ENCODE peak calls at places on chromosomes 11 and 22, in eight cellular contexts. F is body of pancreas, Z is endothelial cell of umbilical vein, R is H1, I is ovary, K is tibial nerve, S is stomach, H is HCT116. Y is an unnamed sample.

GRCh38 chr22:33539902-33540751 is 380.1 kb downstream of the LARGE1 start:
- DNase-seq in R (no peak), F (peak; percentile 73), I (peak; percentile 81), H (no peak), Z (no peak), K (peak; percentile 59), S (peak; percentile 86), Y (no peak)

GRCh38 chr11:101061606-101062005 is 68.0 kb downstream of the PGR start:
- DNase-seq in I (no peak), H (no peak), R (no peak), K (no peak), Z (no peak), F (no peak), S (no peak), Y (no peak)

GRCh38 chr22:32478994-32479393 is 4.4 kb downstream of the FBXO7 start:
- DNase-seq in K (no peak), I (no peak), Z (no peak), H (no peak), F (no peak), S (no peak), R (no peak), Y (no peak)

GRCh38 chr11:10498426-10499250 is 42.3 kb downstream of the RNF141 start:
- DNase-seq in I (no peak), H (no peak), K (no peak), Z (no peak), R (peak; percentile 45), F (no peak), S (no peak), Y (no peak)

GRCh38 chr11:6315811-6316425 is 4.4 kb downstream of the CAVIN3 start:
- DNase-seq in R (peak; percentile 65), F (peak; percentile 63), K (peak; percentile 35), H (peak; percentile 41), I (peak; percentile 50), Z (peak; percentile 51), S (peak; percentile 63), Y (no peak)

GRCh38 chr22:40396882-40397281 is 26.5 kb downstream of the SGSM3 start:
- DNase-seq in F (peak; percentile 85), Z (peak; percentile 92), H (no peak), S (peak; percentile 91), R (peak; percentile 53), K (no peak), I (no peak), Y (no peak)

GRCh38 chr11:58905716-58906547 is 33.4 kb upstream of the GLYATL1 start:
- DNase-seq in S (peak; percentile 50), R (peak; percentile 86), I (no peak), K (peak; percentile 33), F (peak; percentile 50), Z (peak; percentile 17), H (no peak), Y (no peak)

GRCh38 chr11:73493838-73494598 is 103.9 kb downstream of the FAM168A start:
- DNase-seq in F (no peak), R (peak; percentile 46), H (peak; percentile 90), Z (peak; percentile 27), I (no peak), S (no peak), K (no peak), Y (no peak)

GRCh38 chr22:18062421-18062820 is 15.4 kb upstream of the PEX26 start:
- DNase-seq in I (no peak), H (no peak), S (no peak), K (no peak), F (no peak), R (no peak), Z (no peak), Y (no peak)

GRCh38 chr11:113334183-113334582 is 19.8 kb downstream of the TTC12 start:
- DNase-seq in K (no peak), Z (no peak), I (no peak), F (no peak), H (no peak), S (no peak), R (no peak), Y (no peak)

GRCh38 chr11:132158091-132158490 is 787.7 kb downstream of the NTM start:
- DNase-seq in F (no peak), I (no peak), S (peak; percentile 27), R (peak; percentile 64), H (no peak), K (no peak), Z (peak; percentile 32), Y (no peak)

GRCh38 chr11:117187007-117187406 is 8.5 kb downstream of the SIDT2 start:
- DNase-seq in R (no peak), F (peak; percentile 11), I (peak; percentile 49), H (no peak), S (no peak), Z (no peak), K (peak; percentile 12), Y (no peak)
- H3K36me3 ChIP-seq in R (peaks cover 5% of the 10 kb centered on the region), F (no peaks in the 10 kb centered on the region), I (no peaks in the 10 kb centered on the region), H (peaks cover 7% of the 10 kb centered on the region), S (peaks cover 86% of the 10 kb centered on the region), Z (no peaks in the 10 kb centered on the region), K (peaks cover 23% of the 10 kb centered on the region), Y (peaks cover 96% of the 10 kb centered on the region)

DNA sequence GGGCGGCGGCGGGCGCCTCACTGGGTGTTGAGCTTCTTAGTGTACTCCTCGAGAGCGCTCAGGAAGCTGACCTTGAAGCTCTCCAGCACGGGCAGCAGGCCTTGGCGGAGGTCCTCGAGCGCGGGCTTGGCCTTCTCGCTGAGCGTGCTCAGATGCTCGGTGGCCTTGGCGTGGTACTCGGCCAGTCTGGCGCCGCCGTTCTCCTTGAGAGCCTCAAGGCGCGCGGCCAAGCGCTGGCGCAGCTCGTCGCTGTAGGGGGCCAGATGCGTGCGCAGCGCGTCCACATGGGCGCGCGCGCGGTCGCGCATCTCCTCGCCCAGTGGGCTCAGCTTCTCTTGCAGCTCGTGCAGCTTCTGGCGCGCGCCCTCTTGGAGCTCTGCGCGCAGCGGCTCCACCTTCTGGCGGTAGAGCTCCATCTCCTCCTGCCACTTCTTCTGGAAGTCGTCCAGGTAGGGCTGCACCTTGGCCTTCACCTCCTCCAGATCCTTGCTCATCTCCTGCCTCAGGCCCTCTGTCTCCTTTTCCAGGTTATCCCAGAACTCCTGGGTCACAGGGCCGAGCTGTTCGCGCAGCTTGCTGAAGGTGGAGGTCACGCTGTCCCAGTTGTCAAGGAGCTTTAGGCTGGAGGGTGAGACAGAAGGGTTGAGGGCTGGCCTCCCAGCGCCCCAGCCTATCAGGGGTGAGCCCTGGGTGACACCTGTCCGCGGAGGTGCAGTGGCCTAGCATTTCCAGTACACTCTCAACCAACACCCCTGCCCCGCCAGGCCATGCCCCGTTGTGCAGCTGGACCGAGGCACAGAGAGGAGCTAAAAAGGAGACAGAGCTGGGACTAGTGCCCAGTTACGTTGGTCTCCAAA is 1.4 kb downstream of the APOA1 start:
- DNase-seq in R (peak; percentile 87), K (peak; percentile 53), F (peak; percentile 90), S (peak; percentile 91), I (peak; percentile 99), Z (peak; percentile 94), H (peak; percentile 88), Y (no peak)
- H3K27ac ChIP-seq in R (no peak overlapping the region), K (peak overlapping the region; percentile 9), F (peak overlapping the region; percentile 54), S (peak overlapping the region; percentile 72), I (peak overlapping the region; percentile 80), Z (no peak overlapping the region), H (peak overlapping the region; percentile 40), Y (peak overlapping the region; percentile 81)

DNA sequence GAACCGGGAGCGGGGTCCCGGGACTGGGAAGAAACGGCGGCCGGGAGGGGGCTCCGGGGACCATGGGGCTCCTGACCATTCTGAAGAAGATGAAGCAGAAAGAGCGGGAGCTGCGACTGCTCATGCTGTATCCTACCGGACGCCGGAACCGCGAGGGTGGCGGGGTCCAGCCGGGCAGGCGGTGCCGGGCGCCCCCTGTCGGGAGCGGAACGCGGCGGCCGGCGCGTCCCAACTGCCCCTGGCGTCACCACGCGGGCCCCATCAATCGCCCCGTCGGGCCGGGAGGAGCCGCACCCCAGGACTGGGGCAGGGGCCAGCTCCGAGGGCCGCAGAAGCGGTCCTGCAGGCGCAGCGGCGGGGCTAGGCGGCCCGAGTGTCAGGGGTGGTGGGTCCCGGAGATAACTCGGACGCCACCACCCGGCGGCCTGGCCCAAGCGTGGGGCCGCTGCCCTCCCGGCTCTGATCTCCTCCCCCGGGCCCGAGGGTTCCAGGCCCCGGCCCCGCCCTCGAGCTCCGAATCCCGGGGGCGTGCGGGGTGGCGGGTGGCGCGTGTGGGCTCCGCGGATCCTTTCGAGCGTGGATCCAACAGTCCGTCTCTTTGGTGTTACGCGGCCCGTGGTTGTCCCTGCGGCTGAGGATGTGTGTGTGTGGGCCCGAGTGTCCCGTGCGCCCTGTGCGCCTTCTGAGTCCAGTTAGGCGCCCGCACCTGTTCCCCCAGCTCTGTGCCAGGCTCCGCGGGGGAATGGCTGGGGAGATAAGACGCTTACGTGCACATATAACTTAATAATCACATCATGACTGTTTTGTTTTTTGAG is at the start of gene ARL2:
- DNase-seq in Z (no peak), K (no peak), I (no peak), F (no peak), R (peak; percentile 94), S (peak; percentile 36), H (no peak), Y (peak; percentile 41)
- TF ChIP-seq POLR2A in Z (peak; percentile 70), K (no peak), I (peak; percentile 32), F (no peak), R (peak; percentile 52), S (no peak), H (peak; percentile 4), Y (no peak)

GRCh38 chr11:118021146-118021545 is 35.0 kb downstream of the IL10RA start:
- DNase-seq in H (no peak), F (no peak), K (no peak), S (no peak), R (no peak), Z (no peak), I (no peak), Y (no peak)

GRCh38 chr11:118014022-118014421 is 27.8 kb downstream of the IL10RA start:
- DNase-seq in Z (no peak), K (no peak), R (no peak), H (no peak), I (no peak), S (no peak), F (no peak), Y (no peak)

GRCh38 chr11:118015385-118015841 is 29.2 kb downstream of the IL10RA start:
- DNase-seq in K (no peak), S (no peak), H (no peak), I (no peak), Z (no peak), R (no peak), F (no peak), Y (no peak)

GRCh38 chr11:118016094-118016493 is 29.9 kb downstream of the IL10RA start:
- DNase-seq in Z (no peak), F (no peak), S (no peak), R (no peak), K (no peak), H (no peak), I (no peak), Y (no peak)

DNA sequence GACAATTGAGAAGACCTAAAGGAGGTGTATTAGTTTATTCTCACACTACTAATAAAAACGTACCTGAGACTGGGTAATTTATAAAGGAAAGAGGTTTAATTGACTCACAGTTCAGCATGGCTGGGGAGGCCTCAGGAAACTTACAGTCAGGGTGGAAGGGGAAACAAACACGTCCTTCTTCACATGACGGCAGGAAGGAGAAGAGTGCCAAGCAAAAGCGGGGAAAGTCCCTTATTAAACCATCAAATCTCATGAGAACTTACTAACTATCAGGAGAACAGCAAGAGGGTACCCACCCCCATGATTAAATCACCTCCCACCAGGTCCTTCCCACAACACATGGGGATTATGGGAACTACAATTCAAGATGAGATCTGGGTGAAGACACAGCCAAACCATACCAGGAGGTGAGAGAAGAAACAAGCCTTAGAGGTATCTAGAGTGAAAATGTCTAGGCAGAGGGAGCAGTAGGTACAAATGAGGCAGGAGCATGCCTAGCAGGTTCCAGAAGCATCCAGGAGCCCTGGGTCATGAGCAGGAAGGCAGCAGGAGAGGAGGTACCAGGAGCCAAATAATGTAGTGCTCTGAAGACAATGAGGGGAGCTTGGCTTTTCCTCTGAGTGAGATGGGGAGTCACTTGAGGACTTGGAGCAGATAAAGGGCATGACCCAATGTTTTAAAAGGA is 31.6 kb downstream of the IL10RA start:
- DNase-seq in I (no peak), H (no peak), K (no peak), S (no peak), Z (no peak), F (no peak), R (no peak), Y (no peak)
- H3K36me3 ChIP-seq in I (no peaks in the 10 kb centered on the region), H (no peaks in the 10 kb centered on the region), K (no peaks in the 10 kb centered on the region), S (no peaks in the 10 kb centered on the region), Z (no peaks in the 10 kb centered on the region), F (no peaks in the 10 kb centered on the region), R (no peaks in the 10 kb centered on the region), Y (no peaks in the 10 kb centered on the region)

Y was measured in esophagus squamous epithelium.